ENCODE peak calls at places on chromosomes 11 and 22, in five cellular contexts. One of them, this sample, is unnamed.

GRCh38 chr22:49629586-49630447 is 197.9 kb downstream of the BRD1 start:
- DNase-seq in cardiac fibroblast: no peak
- DNase-seq in IMR-90: no peak
- DNase-seq in hepatocyte: peak; percentile 54
- DNase-seq in astrocyte of the spinal cord: no peak
- DNase-seq in this sample: no peak

GRCh38 chr11:95793111-95793510 is 2.8 kb downstream of the CEP57 start:
- DNase-seq in IMR-90: no peak
- DNase-seq in hepatocyte: no peak
- DNase-seq in cardiac fibroblast: peak; percentile 4
- DNase-seq in astrocyte of the spinal cord: no peak
- DNase-seq in this sample: peak; percentile 58

GRCh38 chr22:47035443-47035881 is 273.0 kb downstream of the TBC1D22A start:
- DNase-seq in IMR-90: no peak
- DNase-seq in cardiac fibroblast: no peak
- DNase-seq in hepatocyte: no peak
- DNase-seq in astrocyte of the spinal cord: no peak
- DNase-seq in this sample: peak; percentile 32

GRCh38 chr11:124717421-124717785 is 22.3 kb upstream of the NRGN start:
- DNase-seq in IMR-90: peak; percentile 59
- DNase-seq in hepatocyte: no peak
- DNase-seq in astrocyte of the spinal cord: no peak
- DNase-seq in cardiac fibroblast: peak; percentile 59
- DNase-seq in this sample: no peak

GRCh38 chr11:127013550-127013949 is 13.0 kb upstream of the KIRREL3 start:
- DNase-seq in astrocyte of the spinal cord: no peak
- DNase-seq in hepatocyte: no peak
- DNase-seq in IMR-90: no peak
- DNase-seq in cardiac fibroblast: no peak
- DNase-seq in this sample: no peak

GRCh38 chr11:64437426-64437825 is 78.5 kb downstream of the RPS6KA4 start:
- DNase-seq in cardiac fibroblast: no peak
- DNase-seq in hepatocyte: no peak
- DNase-seq in IMR-90: no peak
- DNase-seq in astrocyte of the spinal cord: no peak
- DNase-seq in this sample: no peak

GRCh38 chr11:27672836-27673464 is 27.3 kb downstream of the BDNF start:
- DNase-seq in astrocyte of the spinal cord: no peak
- DNase-seq in IMR-90: peak; percentile 70
- DNase-seq in hepatocyte: peak; percentile 14
- DNase-seq in cardiac fibroblast: peak; percentile 74
- DNase-seq in this sample: peak; percentile 50

GRCh38 chr11:49505231-49505630 is 296.8 kb upstream of the FOLH1 start:
- DNase-seq in hepatocyte: no peak
- DNase-seq in astrocyte of the spinal cord: no peak
- DNase-seq in cardiac fibroblast: no peak
- DNase-seq in IMR-90: no peak
- DNase-seq in this sample: no peak

GRCh38 chr11:110131386-110132123 is 38.4 kb downstream of the ZC3H12C start:
- DNase-seq in hepatocyte: no peak
- DNase-seq in cardiac fibroblast: no peak
- DNase-seq in astrocyte of the spinal cord: no peak
- DNase-seq in IMR-90: no peak
- DNase-seq in this sample: no peak

GRCh38 chr11:104000798-104001197 is 35.6 kb upstream of the DDI1 start:
- DNase-seq in astrocyte of the spinal cord: peak; percentile 36
- DNase-seq in cardiac fibroblast: peak; percentile 23
- DNase-seq in IMR-90: peak; percentile 67
- DNase-seq in hepatocyte: no peak
- DNase-seq in this sample: peak; percentile 79

GRCh38 chr11:74672332-74672955 is 58.8 kb downstream of the CHRDL2 start:
- DNase-seq in IMR-90: no peak
- DNase-seq in cardiac fibroblast: peak; percentile 59
- DNase-seq in astrocyte of the spinal cord: no peak
- DNase-seq in hepatocyte: no peak
- DNase-seq in this sample: peak; percentile 29
- TF ChIP-seq CTCF in IMR-90: no peak
- TF ChIP-seq CTCF in cardiac fibroblast: no peak
- TF ChIP-seq CTCF in astrocyte of the spinal cord: peak; percentile 12
- TF ChIP-seq CTCF in hepatocyte: no peak
- TF ChIP-seq CTCF in this sample: no peak

GRCh38 chr11:46564459-46564858 is 29.4 kb downstream of the AMBRA1 start:
- DNase-seq in astrocyte of the spinal cord: peak; percentile 58
- DNase-seq in cardiac fibroblast: peak; percentile 61
- DNase-seq in IMR-90: peak; percentile 64
- DNase-seq in hepatocyte: no peak
- DNase-seq in this sample: peak; percentile 41

GRCh38 chr11:46562527-46562926 is 31.3 kb downstream of the AMBRA1 start:
- DNase-seq in cardiac fibroblast: no peak
- DNase-seq in hepatocyte: no peak
- DNase-seq in IMR-90: no peak
- DNase-seq in astrocyte of the spinal cord: no peak
- DNase-seq in this sample: no peak

GRCh38 chr11:46557684-46558151 is 36.1 kb downstream of the AMBRA1 start:
- DNase-seq in cardiac fibroblast: peak; percentile 60
- DNase-seq in IMR-90: peak; percentile 68
- DNase-seq in astrocyte of the spinal cord: peak; percentile 25
- DNase-seq in hepatocyte: peak; percentile 13
- DNase-seq in this sample: no peak

GRCh38 chr11:46559815-46560214 is 34.0 kb downstream of the AMBRA1 start:
- DNase-seq in cardiac fibroblast: no peak
- DNase-seq in astrocyte of the spinal cord: no peak
- DNase-seq in hepatocyte: no peak
- DNase-seq in IMR-90: no peak
- DNase-seq in this sample: no peak

GRCh38 chr11:46560300-46561025 is 33.4 kb downstream of the AMBRA1 start:
- DNase-seq in hepatocyte: no peak
- DNase-seq in IMR-90: peak; percentile 41
- DNase-seq in cardiac fibroblast: peak; percentile 45
- DNase-seq in astrocyte of the spinal cord: peak; percentile 41
- DNase-seq in this sample: peak; percentile 31
- H3K4me3 ChIP-seq in hepatocyte: no peak overlapping the region
- H3K4me3 ChIP-seq in IMR-90: peak overlapping the region; percentile 33
- H3K4me3 ChIP-seq in cardiac fibroblast: no peak overlapping the region
- H3K4me3 ChIP-seq in astrocyte of the spinal cord: no peak overlapping the region
- H3K4me3 ChIP-seq in this sample: peak overlapping the region; percentile 53

GRCh38 chr22:29370556-29370955 is 17.8 kb downstream of the AP1B1 start:
- DNase-seq in astrocyte of the spinal cord: no peak
- DNase-seq in hepatocyte: no peak
- DNase-seq in cardiac fibroblast: no peak
- DNase-seq in IMR-90: no peak
- DNase-seq in this sample: no peak
- TF ChIP-seq CTCF in astrocyte of the spinal cord: no peak
- TF ChIP-seq CTCF in hepatocyte: no peak
- TF ChIP-seq CTCF in cardiac fibroblast: no peak
- TF ChIP-seq CTCF in IMR-90: no peak
- TF ChIP-seq CTCF in this sample: no peak

GRCh38 chr11:35182317-35182939 is 43.5 kb downstream of the CD44 start:
- DNase-seq in cardiac fibroblast: no peak
- DNase-seq in hepatocyte: no peak
- DNase-seq in IMR-90: no peak
- DNase-seq in astrocyte of the spinal cord: no peak
- DNase-seq in this sample: no peak
- H3K4me3 ChIP-seq in cardiac fibroblast: no peak overlapping the region
- H3K4me3 ChIP-seq in hepatocyte: no peak overlapping the region
- H3K4me3 ChIP-seq in IMR-90: no peak overlapping the region
- H3K4me3 ChIP-seq in astrocyte of the spinal cord: no peak overlapping the region
- H3K4me3 ChIP-seq in this sample: no peak overlapping the region